ENCODE peak calls at places on chromosomes 11 and 22, in nine cellular contexts. M is naive B cell; Z is A549; K is activated naive CD8-positive, alpha-beta T cell treated with anti-CD3 and anti-CD28 coated beads, Interleukin-2, amount 50 U/mL, for 24 hours; V is right cardiac atrium; T is heart right ventricle; A is activated CD8-positive, alpha-beta T cell treated with anti-CD3 and anti-CD28 coated beads, Interleukin-2, amount 10 ng/mL, durations not matched to agents 7 days and 5 days; C is activated T-helper 17 cell treated with anti-CD3 and anti-CD28 coated beads, Interleukin-2, amount 50 U/mL, for 72 hours; H is activated CD8-positive, alpha-beta memory T cell treated with anti-CD3 and anti-CD28 coated beads, Interleukin-2, amount 10 ng/mL, durations not matched to agents 7 days and 5 days. R is an unnamed sample.

GRCh38 chr11:78313898-78314297 is 103.7 kb downstream of the GAB2 start:
- ATAC-seq in K (no peak), Z (no peak), V (no peak), H (no peak), M (no peak), T (no peak), A (no peak), C (no peak), R (no peak)

GRCh38 chr11:127275771-127276170 is 275.2 kb upstream of the KIRREL3 start:
- ATAC-seq in M (no peak), K (no peak), H (no peak), V (no peak), C (no peak), T (no peak), Z (no peak), A (no peak), R (no peak)

GRCh38 chr11:94933225-94934130 is 39.9 kb downstream of the CWC15 start:
- ATAC-seq in A (no peak), H (no peak), T (no peak), Z (no peak), K (no peak), C (no peak), V (peak), M (no peak), R (no peak)

GRCh38 chr11:134289789-134290188 is 13.6 kb downstream of the GLB1L3 start:
- ATAC-seq in V (peak), A (no peak), H (no peak), Z (no peak), C (no peak), M (no peak), K (no peak), T (no peak), R (no peak)

GRCh38 chr11:18203723-18204122 is 31.1 kb downstream of the MRGPRX4 start:
- ATAC-seq in V (no peak), C (peak), Z (peak), M (no peak), H (no peak), T (no peak), A (no peak), K (peak), R (no peak)

GRCh38 chr11:34614334-34615113 is 6.4 kb upstream of the EHF start:
- ATAC-seq in A (no peak), C (peak), M (no peak), Z (no peak), K (no peak), V (peak), H (peak), T (peak), R (peak)

GRCh38 chr11:47797633-47798032 is 30.5 kb upstream of the FNBP4 start:
- ATAC-seq in M (no peak), A (peak), Z (no peak), T (no peak), C (peak), V (no peak), K (peak), H (peak), R (peak)

GRCh38 chr22:48406161-48406560 is 1421.5 kb downstream of the BRD1 start:
- ATAC-seq in H (no peak), A (no peak), K (no peak), C (no peak), V (no peak), Z (peak), T (no peak), M (no peak), R (no peak)

GRCh38 chr11:119306373-119306890 is 10.5 kb downstream of the MCAM start:
- ATAC-seq in T (peak), Z (no peak), H (peak), M (no peak), K (peak), V (peak), C (peak), A (peak), R (no peak)

R was measured in stimulated activated memory B cell treated with anti-CD40 and anti-IgM and Interleukin-4, amounts not matched to agents 10 μg/mL and 1 μg/mL and 100 μg/mL, for 72 hours.